ENCODE peak calls at places on chromosome 2, in ten cellular contexts. S is amygdala; I is fibroblast of lung; D is upper lobe of left lung; Q is A549; X is CD4-positive, alpha-beta T cell; K is testis; U is NCI-H748 treated with DMSO at 0.1 percent for 48 hours; L is GOT3; Z is substantia nigra. P is an unnamed sample.
A peak's percentile ranks its signal among the peaks of the same experiment; 100 is the strongest.

GRCh38 chr2:197191177-197191947 is 119.2 kb downstream of the ANKRD44 start:
- DNase-seq in S (no peak), I (no peak), D (no peak), Q (peak; percentile 44), X (no peak), K (no peak), U (peak; percentile 72), L (no peak), Z (no peak), P (no peak)

GRCh38 chr2:113198790-113199612 is 25.2 kb downstream of the PSD4 start:
- DNase-seq in S (peak; percentile 31), I (peak; percentile 66), D (peak; percentile 98), Q (peak; percentile 90), X (peak; percentile 74), K (peak; percentile 84), U (peak; percentile 63), L (peak; percentile 41), Z (no peak), P (no peak)

GRCh38 chr2:227404575-227404974 is 16.8 kb upstream of the SCYGR1 start:
- DNase-seq in S (no peak), I (no peak), D (no peak), Q (peak; percentile 65), X (no peak), K (no peak), U (no peak), L (no peak), Z (no peak), P (no peak)

GRCh38 chr2:46232860-46233259 is 64.3 kb upstream of the EPAS1 start:
- DNase-seq in S (no peak), I (peak; percentile 23), D (peak; percentile 37), Q (peak; percentile 27), X (no peak), K (no peak), U (no peak), L (no peak), Z (no peak), P (no peak)

GRCh38 chr2:64645014-64645418 is 8.7 kb downstream of the SERTAD2 start:
- DNase-seq in S (no peak), I (peak; percentile 80), D (peak; percentile 88), Q (peak; percentile 75), X (peak; percentile 20), K (peak; percentile 77), U (peak; percentile 82), L (no peak), Z (no peak), P (no peak)

GRCh38 chr2:109531896-109532727 is 81.7 kb downstream of the SEPTIN10 start:
- DNase-seq in S (no peak), I (no peak), D (no peak), Q (no peak), X (no peak), K (peak; percentile 1), U (no peak), L (no peak), Z (no peak), P (no peak)

GRCh38 chr2:109459485-109459884 is 154.3 kb downstream of the SEPTIN10 start:
- DNase-seq in S (no peak), I (peak; percentile 53), D (no peak), Q (no peak), X (no peak), K (no peak), U (no peak), L (no peak), Z (no peak), P (no peak)

GRCh38 chr2:38603402-38604265 is 906 bp upstream of the HNRNPLL start:
- DNase-seq in S (peak; percentile 30), I (peak; percentile 76), D (peak; percentile 97), Q (peak; percentile 92), X (peak; percentile 83), K (peak; percentile 86), U (peak; percentile 16), L (no peak), Z (peak; percentile 62), P (peak; percentile 76)

GRCh38 chr2:31207790-31208189 is 9.5 kb downstream of the CAPN14 start:
- DNase-seq in S (no peak), I (no peak), D (no peak), Q (no peak), X (no peak), K (no peak), U (no peak), L (no peak), Z (no peak), P (no peak)

GRCh38 chr2:212995920-212996319 is 155.5 kb downstream of the IKZF2 start:
- DNase-seq in S (no peak), I (peak; percentile 57), D (no peak), Q (no peak), X (no peak), K (no peak), U (no peak), L (no peak), Z (no peak), P (no peak)

GRCh38 chr2:122683018-122683417 is 927.6 kb downstream of the TSN start:
- DNase-seq in S (no peak), I (no peak), D (no peak), Q (no peak), X (no peak), K (no peak), U (no peak), L (no peak), Z (no peak), P (no peak)

GRCh38 chr2:172972005-172972619 is 103.5 kb upstream of the MAP3K20 start:
- DNase-seq in S (no peak), I (peak; percentile 20), D (no peak), Q (peak; percentile 52), X (peak; percentile 6), K (peak; percentile 29), U (no peak), L (no peak), Z (no peak), P (no peak)

GRCh38 chr2:196718796-196719564 is 79.5 kb downstream of the CCDC150 start:
- DNase-seq in S (no peak), I (peak; percentile 77), D (peak; percentile 25), Q (peak; percentile 72), X (no peak), K (peak; percentile 18), U (no peak), L (no peak), Z (no peak), P (no peak)

GRCh38 chr2:9366041-9366440 is 57.3 kb downstream of the ITGB1BP1 start:
- DNase-seq in S (no peak), I (no peak), D (no peak), Q (no peak), X (no peak), K (no peak), U (no peak), L (no peak), Z (no peak), P (no peak)

GRCh38 chr2:153478289-153479261 is at the start of gene RPRM:
- DNase-seq in S (peak; percentile 43), I (peak; percentile 54), D (peak; percentile 96), Q (peak; percentile 61), X (peak; percentile 43), K (peak; percentile 84), U (peak; percentile 93), L (no peak), Z (peak; percentile 13), P (no peak)

GRCh38 chr2:240569998-240570530 is 1.8 kb downstream of the RNPEPL1 start:
- DNase-seq in S (no peak), I (no peak), D (peak; percentile 79), Q (no peak), X (no peak), K (no peak), U (no peak), L (no peak), Z (no peak), P (no peak)

GRCh38 chr2:197273485-197273884 is 37.1 kb downstream of the ANKRD44 start:
- DNase-seq in S (no peak), I (peak; percentile 26), D (no peak), Q (no peak), X (no peak), K (no peak), U (no peak), L (no peak), Z (no peak), P (no peak)

GRCh38 chr2:101597347-101597944 is 100.1 kb upstream of the MAP4K4 start:
- DNase-seq in S (no peak), I (peak; percentile 84), D (no peak), Q (peak; percentile 12), X (no peak), K (no peak), U (no peak), L (no peak), Z (no peak), P (no peak)

GRCh38 chr2:205755923-205756322 is 73.6 kb downstream of the NRP2 start:
- DNase-seq in S (no peak), I (peak; percentile 47), D (no peak), Q (no peak), X (no peak), K (peak; percentile 42), U (no peak), L (no peak), Z (no peak), P (no peak)

GRCh38 chr2:165305391-165306096 is 66.3 kb downstream of the SCN2A start:
- DNase-seq in S (no peak), I (peak; percentile 72), D (no peak), Q (no peak), X (no peak), K (no peak), U (no peak), L (no peak), Z (no peak), P (no peak)

GRCh38 chr2:21396252-21396651 is 272.5 kb downstream of the TDRD15 start:
- DNase-seq in S (no peak), I (no peak), D (no peak), Q (no peak), X (no peak), K (no peak), U (no peak), L (no peak), Z (no peak), P (no peak)

GRCh38 chr2:181258761-181259160 is 198.4 kb upstream of the ITGA4 start:
- DNase-seq in S (no peak), I (peak; percentile 87), D (no peak), Q (peak; percentile 8), X (no peak), K (no peak), U (no peak), L (no peak), Z (no peak), P (no peak)

GRCh38 chr2:45668509-45668908 is 17.0 kb downstream of the PRKCE start:
- DNase-seq in S (no peak), I (no peak), D (no peak), Q (no peak), X (no peak), K (no peak), U (no peak), L (no peak), Z (no peak), P (no peak)

GRCh38 chr2:166180951-166181812 is 53.4 kb upstream of the SCN1A start:
- DNase-seq in S (no peak), I (peak; percentile 38), D (peak; percentile 37), Q (peak; percentile 45), X (no peak), K (peak; percentile 75), U (peak; percentile 78), L (peak; percentile 14), Z (no peak), P (peak; percentile 15)

GRCh38 chr2:17538844-17539554 is 1.5 kb upstream of the VSNL1 start:
- DNase-seq in S (no peak), I (peak; percentile 77), D (peak; percentile 91), Q (peak; percentile 39), X (no peak), K (peak; percentile 65), U (peak; percentile 38), L (peak; percentile 11), Z (no peak), P (no peak)

GRCh38 chr2:170928036-170928823 is 823 bp upstream of the GORASP2 start:
- DNase-seq in S (no peak), I (peak; percentile 24), D (no peak), Q (peak; percentile 45), X (no peak), K (no peak), U (peak; percentile 27), L (no peak), Z (no peak), P (no peak)

GRCh38 chr2:241808701-241809382 is at the start of gene NEU4:
- DNase-seq in S (no peak), I (no peak), D (peak; percentile 77), Q (no peak), X (no peak), K (peak; percentile 13), U (no peak), L (no peak), Z (no peak), P (no peak)

GRCh38 chr2:12211326-12212170 is 465.1 kb downstream of the LPIN1 start:
- DNase-seq in S (no peak), I (no peak), D (no peak), Q (no peak), X (no peak), K (no peak), U (peak; percentile 23), L (no peak), Z (no peak), P (no peak)

P was measured in Panc1.